ENCODE peak calls at places on chromosome 16, in five cellular contexts. Z is CD4-positive, CD25-positive, alpha-beta regulatory T cell; R is pancreas; Q is OCI-LY7; A is heart left ventricle. L is an unnamed sample.

GRCh38 chr16:22075043-22075757 is 17.1 kb upstream of the VWA3A start:
- DNase-seq in Q (no peak), A (no peak), Z (no peak), R (no peak), L (no peak)

GRCh38 chr16:86221085-86221484 is 289.2 kb upstream of the FOXF1 start:
- DNase-seq in A (no peak), Q (no peak), Z (no peak), R (no peak), L (no peak)

GRCh38 chr16:80923356-80923755 is 83.3 kb downstream of the CMC2 start:
- DNase-seq in A (no peak), Z (no peak), R (no peak), Q (no peak), L (no peak)

GRCh38 chr16:4212207-4212933 is 29.5 kb downstream of the SRL start:
- DNase-seq in A (peak; percentile 91), Q (no peak), R (no peak), Z (no peak), L (peak; percentile 48)

GRCh38 chr16:10868562-10869469 is 8.2 kb upstream of the CIITA start:
- DNase-seq in R (peak; percentile 16), Z (peak; percentile 71), A (peak; percentile 68), Q (peak; percentile 94), L (no peak)

GRCh38 chr16:66502020-66502913 is 47.7 kb downstream of the TK2 start:
- DNase-seq in Q (no peak), Z (no peak), R (peak; percentile 0), A (peak; percentile 63), L (peak; percentile 92)

GRCh38 chr16:68993885-68994284 is 111.6 kb upstream of the HAS3 start:
- DNase-seq in R (no peak), A (no peak), Q (no peak), Z (no peak), L (no peak)

GRCh38 chr16:3988824-3989223 is 108.3 kb upstream of the CREBBP start:
- DNase-seq in R (no peak), Z (no peak), Q (no peak), A (no peak), L (no peak)

GRCh38 chr16:11145173-11145820 is 110.7 kb downstream of the SOCS1 start:
- DNase-seq in Q (no peak), Z (no peak), R (no peak), A (peak; percentile 62), L (no peak)

GRCh38 chr16:9434659-9435058 is 343.2 kb downstream of the HAPSTR1 start:
- DNase-seq in R (no peak), Q (no peak), A (no peak), Z (no peak), L (no peak)

GRCh38 chr16:29959293-29959692 is 2.6 kb upstream of the TMEM219 start:
- DNase-seq in A (no peak), R (no peak), Z (peak; percentile 10), Q (no peak), L (no peak)

GRCh38 chr16:76108460-76108859 is 168.7 kb upstream of the CNTNAP4 start:
- DNase-seq in Q (no peak), Z (no peak), A (no peak), R (no peak), L (no peak)

GRCh38 chr16:57533618-57534336 is 2.6 kb downstream of the CCDC102A start:
- DNase-seq in A (peak; percentile 65), Q (no peak), Z (peak; percentile 39), R (no peak), L (peak; percentile 29)

GRCh38 chr16:52191533-52192134 is 355.3 kb downstream of the TOX3 start:
- DNase-seq in Z (peak; percentile 52), Q (peak; percentile 54), R (peak; percentile 46), A (peak; percentile 23), L (peak; percentile 40)

GRCh38 chr16:1812732-1813163 is 13.9 kb downstream of the HAGH start:
- DNase-seq in Z (peak; percentile 59), R (peak; percentile 76), A (peak; percentile 85), Q (peak; percentile 35), L (peak; percentile 41)

GRCh38 chr16:10297341-10298006 is 88.4 kb upstream of the ATF7IP2 start:
- DNase-seq in R (no peak), Q (peak; percentile 89), A (no peak), Z (no peak), L (no peak)

GRCh38 chr16:2751577-2752034 is 832 bp upstream of the SRRM2 start:
- DNase-seq in Z (no peak), R (no peak), A (no peak), Q (peak; percentile 92), L (peak; percentile 49)

GRCh38 chr16:75244844-75245758 is 6.3 kb downstream of the BCAR1 start:
- DNase-seq in Q (peak; percentile 66), A (peak; percentile 92), Z (no peak), R (peak; percentile 91), L (peak; percentile 80)

GRCh38 chr16:11401161-11402050 is 56.1 kb downstream of the RMI2 start:
- DNase-seq in Z (no peak), A (peak; percentile 71), Q (no peak), R (peak; percentile 91), L (no peak)

GRCh38 chr16:30621765-30622164 is 11.6 kb upstream of the ZNF689 start:
- DNase-seq in A (no peak), R (no peak), Q (no peak), Z (no peak), L (no peak)

GRCh38 chr16:81703177-81704155 is 75.6 kb upstream of the PLCG2 start:
- DNase-seq in R (no peak), Q (no peak), A (no peak), Z (no peak), L (peak; percentile 33)

GRCh38 chr16:24721830-24722238 is 7.6 kb upstream of the TNRC6A start:
- DNase-seq in Q (no peak), Z (peak; percentile 29), A (no peak), R (no peak), L (no peak)

GRCh38 chr16:12187939-12188673 is 211.6 kb downstream of the SNX29 start:
- DNase-seq in Z (no peak), R (no peak), A (no peak), Q (no peak), L (no peak)

GRCh38 chr16:77971306-77972131 is 50.8 kb upstream of the CLEC3A start:
- DNase-seq in R (peak; percentile 54), Q (peak; percentile 72), A (peak; percentile 82), Z (peak; percentile 67), L (peak; percentile 66)

GRCh38 chr16:56653218-56653617 is 1.5 kb downstream of the MT1B start:
- DNase-seq in Q (peak; percentile 18), R (no peak), A (no peak), Z (no peak), L (no peak)

GRCh38 chr16:87017388-87018012 is 299.7 kb downstream of the C16orf95 start:
- DNase-seq in Z (no peak), A (no peak), Q (no peak), R (no peak), L (no peak)

GRCh38 chr16:50550035-50550434 is 1.8 kb downstream of the NKD1 start:
- DNase-seq in Q (no peak), A (no peak), Z (no peak), R (no peak), L (peak; percentile 38)
- H3K4me3 ChIP-seq in Q (no peak overlapping the region), A (no peak overlapping the region), Z (no peak overlapping the region), R (no peak overlapping the region), L (peak overlapping the region; percentile 80)

DNA sequence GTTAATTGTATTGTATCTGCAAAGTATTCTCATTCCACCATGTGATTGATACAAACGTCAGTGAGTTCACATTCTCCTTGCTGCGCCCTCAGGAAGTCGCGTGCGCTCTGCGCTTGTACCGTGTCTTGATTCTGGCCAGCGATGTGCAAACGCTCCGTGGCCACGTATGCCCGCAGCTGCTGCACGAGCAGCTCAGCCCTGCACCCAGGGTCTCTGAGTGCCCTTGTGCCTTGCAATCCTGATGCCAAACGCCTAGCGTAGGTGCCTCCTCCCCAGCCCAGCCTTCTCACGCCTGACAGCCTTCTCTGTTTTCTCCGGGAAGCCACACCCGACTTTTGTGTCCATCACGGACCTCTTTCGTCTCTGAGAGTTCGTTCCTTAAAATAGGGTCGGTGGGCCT is 9.4 kb downstream of the ZNF469 start:
- DNase-seq in Q (no peak), Z (no peak), A (no peak), R (no peak), L (no peak)
- H3K27ac ChIP-seq in Q (no peak overlapping the region), Z (no peak overlapping the region), A (no peak overlapping the region), R (no peak overlapping the region), L (no peak overlapping the region)

DNA sequence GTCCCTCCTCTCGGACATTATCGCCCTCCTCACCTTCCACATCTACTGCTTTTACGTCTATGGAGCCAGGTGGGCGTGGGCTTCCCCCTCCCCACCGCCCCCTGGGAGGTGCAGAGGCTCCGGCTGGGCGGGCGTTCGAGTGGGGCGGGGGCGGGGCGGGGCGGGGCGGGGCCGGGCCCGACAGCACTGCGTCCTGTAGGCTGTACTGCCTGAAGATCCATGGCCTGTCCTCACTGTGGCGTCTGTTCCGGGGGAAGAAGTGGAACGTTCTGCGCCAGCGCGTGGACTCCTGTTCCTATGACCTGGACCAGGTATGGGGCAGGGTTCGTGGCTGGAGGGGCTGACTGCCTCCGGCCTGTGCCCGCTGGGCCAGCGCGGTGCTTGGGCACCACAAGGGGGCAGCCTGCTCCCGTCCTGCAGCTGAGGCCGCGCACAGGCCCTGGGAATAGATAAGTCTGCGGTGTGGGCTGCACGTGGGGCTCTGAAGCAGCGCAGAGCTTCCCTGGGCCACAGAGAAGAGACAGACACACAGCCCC is 9.2 kb downstream of the PIGQ start:
- DNase-seq in R (peak; percentile 73), Q (peak; percentile 77), A (peak; percentile 83), Z (peak; percentile 76), L (no peak)
- H3K4me1 ChIP-seq in R (peaks cover 19% of the 10 kb centered on the region), Q (peaks cover 10% of the 10 kb centered on the region), A (no peaks in the 10 kb centered on the region), Z (peaks cover 3% of the 10 kb centered on the region), L (no peaks in the 10 kb centered on the region)

GRCh38 chr16:67844441-67844840 is 2.3 kb upstream of the NUTF2 start:
- DNase-seq in A (no peak), R (no peak), Z (no peak), Q (peak; percentile 23), L (no peak)
- H3K4me3 ChIP-seq in A (no peak overlapping the region), R (no peak overlapping the region), Z (peak overlapping the region; percentile 89), Q (peak overlapping the region; percentile 99), L (no peak overlapping the region)

GRCh38 chr16:72234372-72234771 is 62.4 kb upstream of the PMFBP1 start:
- DNase-seq in A (no peak), Z (no peak), R (no peak), Q (no peak), L (no peak)
- H3K27ac ChIP-seq in A (no peak overlapping the region), Z (no peak overlapping the region), R (no peak overlapping the region), Q (no peak overlapping the region), L (no peak overlapping the region)